ENCODE peak calls at places on chromosomes 7 and 10, in four cellular contexts. One of them, this sample, is unnamed.

GRCh38 chr10:118332948-118333710 is 9.0 kb downstream of the FAM204A start:
- DNase-seq in GM12878: no peak
- DNase-seq in A549: no peak
- DNase-seq in IMR-90: peak
- DNase-seq in this sample: no peak

GRCh38 chr10:89702121-89702480 is 711 bp downstream of the KIF20B start:
- DNase-seq in GM12878: peak
- DNase-seq in IMR-90: peak
- DNase-seq in A549: no peak
- DNase-seq in this sample: peak

GRCh38 chr7:134395604-134396003 is 63.3 kb downstream of the AKR1B1 start:
- DNase-seq in IMR-90: no peak
- DNase-seq in A549: no peak
- DNase-seq in GM12878: no peak
- DNase-seq in this sample: no peak

GRCh38 chr10:103564799-103565365 is 71.4 kb downstream of the NEURL1 start:
- DNase-seq in A549: peak
- DNase-seq in IMR-90: no peak
- DNase-seq in GM12878: no peak
- DNase-seq in this sample: peak

GRCh38 chr7:74579800-74580685 is 77.5 kb upstream of the GTF2I start:
- DNase-seq in GM12878: no peak
- DNase-seq in IMR-90: peak
- DNase-seq in A549: peak
- DNase-seq in this sample: no peak

GRCh38 chr10:103849880-103850571 is 5.3 kb downstream of the SH3PXD2A start:
- DNase-seq in GM12878: no peak
- DNase-seq in IMR-90: peak
- DNase-seq in A549: no peak
- DNase-seq in this sample: no peak

GRCh38 chr10:50653142-50653541 is 29.4 kb upstream of the SGMS1 start:
- DNase-seq in A549: peak
- DNase-seq in GM12878: no peak
- DNase-seq in IMR-90: peak
- DNase-seq in this sample: peak

GRCh38 chr10:63901228-63901627 is 380.0 kb downstream of the REEP3 start:
- DNase-seq in A549: peak
- DNase-seq in GM12878: no peak
- DNase-seq in IMR-90: no peak
- DNase-seq in this sample: no peak

GRCh38 chr7:128390871-128391565 is 18.8 kb downstream of the IMPDH1 start:
- DNase-seq in IMR-90: no peak
- DNase-seq in GM12878: no peak
- DNase-seq in A549: no peak
- DNase-seq in this sample: peak

GRCh38 chr7:128392446-128393327 is 17.1 kb downstream of the IMPDH1 start:
- DNase-seq in GM12878: no peak
- DNase-seq in A549: no peak
- DNase-seq in IMR-90: no peak
- DNase-seq in this sample: no peak

GRCh38 chr7:128393526-128394330 is 16.1 kb downstream of the IMPDH1 start:
- DNase-seq in IMR-90: no peak
- DNase-seq in GM12878: no peak
- DNase-seq in A549: no peak
- DNase-seq in this sample: no peak

GRCh38 chr7:128389815-128390329 is 19.9 kb downstream of the IMPDH1 start:
- DNase-seq in A549: no peak
- DNase-seq in GM12878: no peak
- DNase-seq in IMR-90: no peak
- DNase-seq in this sample: no peak

DNA sequence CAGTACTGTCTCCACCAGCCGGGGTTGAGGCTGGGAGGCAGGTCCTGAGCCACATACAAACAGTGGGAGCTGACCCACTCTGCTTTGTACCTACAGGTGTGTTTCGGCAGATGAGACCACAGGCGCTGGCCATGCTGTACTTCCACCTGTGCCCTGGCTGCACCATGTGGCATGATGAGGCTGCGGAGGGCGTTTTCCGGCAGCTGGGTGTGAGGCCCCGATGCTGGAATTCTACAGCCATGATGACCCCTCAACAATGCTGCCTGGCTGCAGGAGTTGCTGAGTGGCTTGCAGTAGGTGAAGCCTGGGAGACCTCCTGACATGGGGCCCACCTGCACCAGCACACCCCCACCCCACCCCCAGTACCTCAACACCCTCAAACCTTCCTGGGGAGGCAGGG is 18.0 kb downstream of the IMPDH1 start:
- DNase-seq in GM12878: no peak
- DNase-seq in A549: no peak
- DNase-seq in IMR-90: no peak
- DNase-seq in this sample: peak
- TF ChIP-seq RCOR1 in GM12878: no peak
- TF ChIP-seq RCOR1 in A549: no peak
- TF ChIP-seq RCOR1 in IMR-90: no peak
- TF ChIP-seq RCOR1 in this sample: no peak

DNA sequence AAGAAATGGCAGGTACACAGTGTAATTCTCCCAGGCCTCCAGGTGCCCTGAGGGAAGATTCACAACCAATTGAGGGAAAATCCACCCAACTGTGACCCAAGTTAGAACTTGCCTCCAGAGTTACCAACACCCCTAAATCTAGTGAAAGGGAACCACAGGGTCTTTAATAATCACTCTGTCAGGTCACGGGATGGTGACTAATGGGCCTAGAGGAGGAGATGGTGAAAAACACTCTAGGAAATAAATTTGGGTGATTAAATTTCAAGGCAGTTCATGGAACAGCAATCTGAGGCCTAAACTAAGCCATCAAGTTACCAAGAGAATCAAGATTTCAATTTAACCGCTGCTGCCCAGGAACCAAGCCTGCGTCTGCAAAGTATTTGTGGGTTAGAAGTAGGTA is 26.7 kb upstream of the SLF2 start:
- DNase-seq in IMR-90: no peak
- DNase-seq in A549: no peak
- DNase-seq in GM12878: no peak
- DNase-seq in this sample: no peak
- H3K27ac ChIP-seq in IMR-90: no peak
- H3K27ac ChIP-seq in A549: no peak
- H3K27ac ChIP-seq in GM12878: no peak
- H3K27ac ChIP-seq in this sample: no peak

GRCh38 chr7:105388373-105389089 is at the start of gene SRPK2:
- DNase-seq in A549: peak
- DNase-seq in IMR-90: peak
- DNase-seq in GM12878: no peak
- DNase-seq in this sample: peak
- TF ChIP-seq RCOR1 in A549: no peak
- TF ChIP-seq RCOR1 in IMR-90: no peak
- TF ChIP-seq RCOR1 in GM12878: no peak
- TF ChIP-seq RCOR1 in this sample: no peak

GRCh38 chr7:86949779-86950260 is 109.6 kb downstream of the ELAPOR2 start:
- DNase-seq in A549: no peak
- DNase-seq in IMR-90: no peak
- DNase-seq in GM12878: no peak
- DNase-seq in this sample: no peak
- H3K27ac ChIP-seq in A549: no peak
- H3K27ac ChIP-seq in IMR-90: no peak
- H3K27ac ChIP-seq in GM12878: peak
- H3K27ac ChIP-seq in this sample: no peak

GRCh38 chr10:114755537-114755936 is 66.0 kb upstream of the FHIP2A start:
- DNase-seq in A549: no peak
- DNase-seq in GM12878: no peak
- DNase-seq in IMR-90: no peak
- DNase-seq in this sample: no peak

GRCh38 chr10:114753126-114753525 is 68.5 kb upstream of the FHIP2A start:
- DNase-seq in A549: no peak
- DNase-seq in IMR-90: peak
- DNase-seq in GM12878: no peak
- DNase-seq in this sample: no peak

GRCh38 chr10:114758331-114758730 is 63.2 kb upstream of the FHIP2A start:
- DNase-seq in IMR-90: peak
- DNase-seq in A549: no peak
- DNase-seq in GM12878: no peak
- DNase-seq in this sample: no peak

GRCh38 chr10:114751856-114752255 is 69.7 kb upstream of the FHIP2A start:
- DNase-seq in IMR-90: peak
- DNase-seq in GM12878: no peak
- DNase-seq in A549: no peak
- DNase-seq in this sample: no peak

GRCh38 chr10:114754445-114755320 is 66.9 kb upstream of the FHIP2A start:
- DNase-seq in A549: no peak
- DNase-seq in IMR-90: peak
- DNase-seq in GM12878: no peak
- DNase-seq in this sample: no peak
- TF ChIP-seq RCOR1 in A549: no peak
- TF ChIP-seq RCOR1 in IMR-90: no peak
- TF ChIP-seq RCOR1 in GM12878: no peak
- TF ChIP-seq RCOR1 in this sample: no peak

GRCh38 chr10:12346707-12347106 is 2.6 kb upstream of the CAMK1D start:
- DNase-seq in A549: no peak
- DNase-seq in IMR-90: no peak
- DNase-seq in GM12878: no peak
- DNase-seq in this sample: no peak

GRCh38 chr10:12349628-12350166 is 350 bp downstream of the CAMK1D start:
- DNase-seq in IMR-90: no peak
- DNase-seq in GM12878: no peak
- DNase-seq in A549: no peak
- DNase-seq in this sample: no peak

GRCh38 chr10:12350167-12350872 is 973 bp downstream of the CAMK1D start:
- DNase-seq in IMR-90: peak
- DNase-seq in GM12878: no peak
- DNase-seq in A549: peak
- DNase-seq in this sample: peak

GRCh38 chr10:12348870-12349627 is at the start of gene CAMK1D:
- DNase-seq in GM12878: no peak
- DNase-seq in A549: peak
- DNase-seq in IMR-90: peak
- DNase-seq in this sample: peak

DNA sequence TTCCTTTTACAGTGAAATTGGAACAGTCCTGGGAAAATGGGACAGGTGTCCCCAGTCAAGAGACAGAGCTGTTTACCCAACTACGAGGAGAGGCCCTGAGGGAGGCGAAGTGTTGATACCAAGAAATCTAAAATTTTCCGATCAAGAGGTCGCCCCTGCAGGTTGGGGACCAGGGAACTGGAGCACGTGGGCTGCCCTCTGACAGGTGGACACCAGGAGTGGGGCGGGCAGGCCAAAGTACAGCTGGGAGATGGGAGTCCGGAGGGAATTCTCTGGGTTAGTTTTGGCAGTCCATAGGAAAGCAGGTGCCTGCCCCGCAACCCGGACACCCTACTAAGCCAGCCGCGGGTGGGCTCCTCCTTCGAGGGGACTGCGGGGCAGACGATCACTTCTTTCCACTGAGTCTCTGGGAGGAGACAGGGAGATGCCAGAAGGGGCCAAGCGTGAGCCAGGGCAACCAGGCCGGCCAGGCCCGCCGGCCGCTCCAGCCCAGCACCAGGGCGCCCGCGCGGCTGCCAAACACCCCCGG is 942 bp upstream of the CAMK1D start:
- DNase-seq in IMR-90: no peak
- DNase-seq in GM12878: no peak
- DNase-seq in A549: no peak
- DNase-seq in this sample: no peak
- H3K27ac ChIP-seq in IMR-90: no peak
- H3K27ac ChIP-seq in GM12878: peak
- H3K27ac ChIP-seq in A549: peak
- H3K27ac ChIP-seq in this sample: no peak

GRCh38 chr7:18177815-18178660 is 150.4 kb upstream of the PRPS1L1 start:
- DNase-seq in GM12878: peak
- DNase-seq in A549: peak
- DNase-seq in IMR-90: no peak
- DNase-seq in this sample: no peak
- TF ChIP-seq RCOR1 in GM12878: no peak
- TF ChIP-seq RCOR1 in A549: no peak
- TF ChIP-seq RCOR1 in IMR-90: no peak
- TF ChIP-seq RCOR1 in this sample: no peak

This sample was measured in SK-N-SH.